ENCODE peak calls at places on chromosome 18, in eight cellular contexts. E, B, J, A, M, D, Y and Q are unnamed samples.

GRCh38 chr18:55314615-55315237 is 273.3 kb downstream of the TCF4 start:
- DNase-seq in E (no peak), B (no peak), J (no peak), A (no peak), M (no peak), D (no peak), Y (no peak), Q (no peak)

GRCh38 chr18:54801374-54801773 is 26.9 kb upstream of the RAB27B start:
- DNase-seq in E (no peak), B (no peak), J (no peak), A (no peak), M (no peak), D (no peak), Y (no peak), Q (no peak)

GRCh38 chr18:25453556-25454269 is 101.7 kb upstream of the ZNF521 start:
- DNase-seq in E (no peak), B (no peak), J (no peak), A (no peak), M (no peak), D (no peak), Y (peak), Q (no peak)

GRCh38 chr18:10536270-10536669 is 10.4 kb downstream of the NAPG start:
- DNase-seq in E (no peak), B (no peak), J (no peak), A (no peak), M (no peak), D (no peak), Y (no peak), Q (no peak)

GRCh38 chr18:48319796-48320638 is 89.2 kb downstream of the ZBTB7C start:
- DNase-seq in E (peak), B (no peak), J (peak), A (no peak), M (no peak), D (no peak), Y (peak), Q (no peak)

GRCh38 chr18:10205136-10205535 is 249.3 kb upstream of the APCDD1 start:
- DNase-seq in E (peak), B (peak), J (peak), A (no peak), M (no peak), D (no peak), Y (peak), Q (no peak)

GRCh38 chr18:42339324-42339723 is 384.3 kb downstream of the PIK3C3 start:
- DNase-seq in E (no peak), B (no peak), J (no peak), A (no peak), M (no peak), D (no peak), Y (no peak), Q (no peak)

GRCh38 chr18:9858642-9859041 is 27.1 kb upstream of the TXNDC2 start:
- DNase-seq in E (no peak), B (no peak), J (no peak), A (no peak), M (no peak), D (no peak), Y (no peak), Q (no peak)

GRCh38 chr18:64119916-64120315 is 29.0 kb downstream of the LINC00305 start:
- DNase-seq in E (no peak), B (no peak), J (no peak), A (no peak), M (no peak), D (no peak), Y (no peak), Q (no peak)

GRCh38 chr18:47755102-47755456 is 175.4 kb downstream of the SMAD2 start:
- DNase-seq in E (no peak), B (no peak), J (no peak), A (no peak), M (no peak), D (no peak), Y (no peak), Q (no peak)

GRCh38 chr18:46622451-46622850 is 34.6 kb downstream of the LOXHD1 start:
- DNase-seq in E (no peak), B (no peak), J (no peak), A (no peak), M (no peak), D (no peak), Y (no peak), Q (no peak)

GRCh38 chr18:14085770-14086458 is 46.3 kb downstream of the ZNF519 start:
- DNase-seq in E (no peak), B (no peak), J (no peak), A (no peak), M (no peak), D (no peak), Y (no peak), Q (no peak)

GRCh38 chr18:62339106-62339988 is 14.2 kb downstream of the TNFRSF11A start:
- DNase-seq in E (no peak), B (no peak), J (no peak), A (no peak), M (no peak), D (no peak), Y (peak), Q (no peak)

GRCh38 chr18:48699761-48700160 is 160.9 kb downstream of the CTIF start:
- DNase-seq in E (no peak), B (no peak), J (no peak), A (no peak), M (no peak), D (no peak), Y (no peak), Q (no peak)

GRCh38 chr18:13235326-13235937 is 16.9 kb downstream of the LDLRAD4 start:
- DNase-seq in E (no peak), B (no peak), J (no peak), A (no peak), M (no peak), D (peak), Y (no peak), Q (no peak)

GRCh38 chr18:9736942-9737813 is 29.1 kb downstream of the RAB31 start:
- DNase-seq in E (peak), B (no peak), J (no peak), A (no peak), M (no peak), D (peak), Y (no peak), Q (no peak)

GRCh38 chr18:6626457-6626856 is 103.1 kb upstream of the ARHGAP28 start:
- DNase-seq in E (no peak), B (no peak), J (no peak), A (no peak), M (no peak), D (no peak), Y (no peak), Q (no peak)
- H3K27ac ChIP-seq in E (no peak), B (no peak), J (no peak), A (no peak), M (no peak), D (no peak), Y (no peak), Q (no peak)

GRCh38 chr18:50135903-50136302 is 59.0 kb downstream of the MYO5B start:
- DNase-seq in E (no peak), B (no peak), J (no peak), A (no peak), M (no peak), D (no peak), Y (no peak), Q (no peak)

GRCh38 chr18:50143295-50143694 is 51.7 kb downstream of the MYO5B start:
- DNase-seq in E (no peak), B (no peak), J (no peak), A (no peak), M (no peak), D (no peak), Y (peak), Q (no peak)

GRCh38 chr18:50133526-50133925 is 61.4 kb downstream of the MYO5B start:
- DNase-seq in E (no peak), B (no peak), J (no peak), A (no peak), M (no peak), D (no peak), Y (no peak), Q (no peak)

GRCh38 chr18:50142441-50143120 is 52.4 kb downstream of the MYO5B start:
- DNase-seq in E (no peak), B (no peak), J (no peak), A (no peak), M (no peak), D (no peak), Y (no peak), Q (no peak)

GRCh38 chr18:50138181-50139064 is 56.5 kb downstream of the MYO5B start:
- DNase-seq in E (no peak), B (no peak), J (no peak), A (peak), M (no peak), D (no peak), Y (peak), Q (no peak)
- H3K27ac ChIP-seq in E (no peak), B (no peak), J (no peak), A (no peak), M (no peak), D (no peak), Y (no peak), Q (no peak)

DNA sequence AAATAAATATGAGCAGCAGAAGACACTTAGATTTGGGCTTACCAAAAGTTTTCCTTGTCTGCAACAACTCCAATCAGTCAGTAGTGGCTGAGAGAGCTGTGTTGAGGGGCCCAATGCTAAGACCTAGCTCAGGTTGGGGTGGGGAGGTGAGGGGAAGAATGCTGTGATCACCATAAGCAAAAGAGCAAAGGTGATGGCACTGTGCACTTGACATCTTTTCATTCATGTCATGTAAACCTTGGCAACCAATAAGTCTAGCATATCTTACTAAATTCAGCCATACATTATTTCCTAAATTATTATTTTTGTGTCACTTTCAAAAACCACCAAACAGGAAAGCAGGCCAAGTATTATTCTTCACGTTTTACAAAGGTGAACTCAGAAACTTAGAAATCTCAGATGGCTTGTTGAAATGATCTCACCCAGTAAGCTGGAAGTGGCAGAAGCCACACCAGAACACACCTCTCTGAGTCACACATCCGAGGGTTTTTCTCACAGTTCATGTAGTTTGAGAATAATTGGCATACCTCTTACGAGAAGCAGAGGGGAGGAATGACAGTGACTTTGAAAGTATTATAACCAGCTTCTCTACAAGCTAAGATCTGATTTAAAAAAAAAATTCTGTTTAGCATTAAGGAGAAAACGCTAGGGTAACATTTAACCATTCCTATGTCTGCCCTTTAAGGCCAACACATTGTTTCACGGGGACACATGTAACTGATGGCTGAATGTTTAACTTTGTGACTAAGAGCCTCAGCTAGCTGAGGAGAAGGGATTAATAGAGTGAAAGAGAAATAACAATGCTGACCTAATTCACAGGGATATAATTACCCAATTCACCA is 43.3 kb upstream of the SETBP1 start:
- DNase-seq in E (no peak), B (no peak), J (no peak), A (no peak), M (no peak), D (no peak), Y (no peak), Q (no peak)
- H3K27ac ChIP-seq in E (no peak), B (no peak), J (no peak), A (no peak), M (no peak), D (no peak), Y (no peak), Q (no peak)

GRCh38 chr18:26640541-26640940 is 92.2 kb upstream of the KCTD1 start:
- DNase-seq in E (no peak), B (no peak), J (no peak), A (no peak), M (no peak), D (no peak), Y (no peak), Q (no peak)
- H3K27ac ChIP-seq in E (no peak), B (no peak), J (no peak), A (no peak), M (no peak), D (no peak), Y (no peak), Q (no peak)

GRCh38 chr18:3233433-3234168 is 13.8 kb upstream of the MYOM1 start:
- DNase-seq in E (no peak), B (no peak), J (no peak), A (no peak), M (no peak), D (no peak), Y (no peak), Q (no peak)

GRCh38 chr18:3236470-3236869 is 11.1 kb upstream of the MYL12A start:
- DNase-seq in E (no peak), B (no peak), J (no peak), A (no peak), M (no peak), D (no peak), Y (no peak), Q (no peak)

GRCh38 chr18:3235846-3236245 is 11.8 kb upstream of the MYL12A start:
- DNase-seq in E (no peak), B (no peak), J (no peak), A (no peak), M (no peak), D (no peak), Y (no peak), Q (no peak)

GRCh38 chr18:3234457-3234856 is 13.1 kb upstream of the MYL12A start:
- DNase-seq in E (no peak), B (no peak), J (no peak), A (no peak), M (no peak), D (no peak), Y (no peak), Q (no peak)

GRCh38 chr18:3238742-3239141 is 8.9 kb upstream of the MYL12A start:
- DNase-seq in E (no peak), B (no peak), J (no peak), A (no peak), M (no peak), D (no peak), Y (no peak), Q (no peak)
- H3K27ac ChIP-seq in E (no peak), B (no peak), J (no peak), A (no peak), M (no peak), D (no peak), Y (no peak), Q (no peak)

DNA sequence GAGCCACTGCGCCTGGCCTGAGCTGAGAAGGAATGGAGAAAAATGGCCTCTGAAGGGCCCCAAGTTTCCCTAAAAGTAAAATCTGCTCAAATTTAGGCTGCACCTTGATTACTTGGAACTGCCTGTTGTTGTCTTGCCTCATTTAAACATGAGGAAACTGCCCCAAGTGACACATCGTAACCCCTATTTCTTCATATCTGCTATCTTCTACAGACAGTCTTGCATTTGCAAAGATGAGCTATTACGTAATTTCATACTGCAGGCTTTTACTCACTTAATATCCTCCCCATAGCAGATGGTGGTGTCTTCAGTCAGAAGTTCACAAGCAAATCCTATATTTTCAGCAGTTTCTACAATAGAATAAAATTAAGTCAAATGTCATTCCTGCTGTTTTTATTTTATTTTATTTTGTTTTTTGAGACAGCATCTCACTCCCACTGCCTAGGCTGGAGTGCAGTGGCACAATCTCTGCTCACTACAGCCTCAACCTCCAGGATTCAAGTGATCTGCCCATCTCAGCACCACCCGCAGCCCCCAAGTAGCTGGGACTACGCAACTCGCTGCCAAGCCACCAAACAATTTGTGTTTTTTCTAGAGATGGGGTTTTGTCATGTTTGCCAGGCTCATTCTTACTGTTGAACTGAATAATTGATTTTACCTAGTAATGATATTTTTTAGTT is 45.3 kb upstream of the NARS1 start:
- DNase-seq in E (no peak), B (no peak), J (no peak), A (no peak), M (no peak), D (no peak), Y (peak), Q (no peak)
- H3K27ac ChIP-seq in E (no peak), B (no peak), J (no peak), A (peak), M (no peak), D (no peak), Y (no peak), Q (no peak)

DNA sequence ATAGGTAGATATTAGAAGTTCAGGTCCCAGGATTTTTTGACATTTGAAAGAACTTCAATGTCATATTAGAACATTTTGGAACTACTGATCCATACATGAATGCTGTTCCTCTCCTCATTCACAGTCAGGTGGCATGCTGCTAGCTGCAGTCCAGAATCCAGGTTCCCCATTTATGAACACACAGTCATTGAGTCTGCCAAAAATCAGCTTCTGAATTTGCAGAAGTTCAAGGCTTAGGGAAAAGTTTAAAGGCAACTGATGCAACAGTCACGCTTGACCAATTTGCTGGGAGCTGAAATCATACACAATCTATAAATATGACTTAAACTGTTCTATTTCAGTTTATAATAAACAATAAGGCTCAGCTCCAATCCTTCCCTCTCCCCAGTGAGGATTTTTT is 17.3 kb upstream of the TTR start:
- DNase-seq in E (no peak), B (no peak), J (no peak), A (no peak), M (no peak), D (no peak), Y (no peak), Q (no peak)
- H3K27ac ChIP-seq in E (no peak), B (no peak), J (no peak), A (no peak), M (no peak), D (no peak), Y (no peak), Q (no peak)

GRCh38 chr18:8706981-8707940 is 1.9 kb downstream of the MTCL1 start:
- DNase-seq in E (peak), B (peak), J (peak), A (peak), M (peak), D (peak), Y (peak), Q (no peak)

GRCh38 chr18:8705941-8706544 is 687 bp downstream of the MTCL1 start:
- DNase-seq in E (peak), B (peak), J (peak), A (peak), M (peak), D (no peak), Y (peak), Q (no peak)

GRCh38 chr18:8705280-8705940 is at the start of gene MTCL1:
- DNase-seq in E (peak), B (no peak), J (peak), A (peak), M (peak), D (peak), Y (peak), Q (no peak)

GRCh38 chr18:8707946-8708345 is 2.6 kb downstream of the MTCL1 start:
- DNase-seq in E (no peak), B (no peak), J (no peak), A (no peak), M (no peak), D (no peak), Y (no peak), Q (no peak)

DNA sequence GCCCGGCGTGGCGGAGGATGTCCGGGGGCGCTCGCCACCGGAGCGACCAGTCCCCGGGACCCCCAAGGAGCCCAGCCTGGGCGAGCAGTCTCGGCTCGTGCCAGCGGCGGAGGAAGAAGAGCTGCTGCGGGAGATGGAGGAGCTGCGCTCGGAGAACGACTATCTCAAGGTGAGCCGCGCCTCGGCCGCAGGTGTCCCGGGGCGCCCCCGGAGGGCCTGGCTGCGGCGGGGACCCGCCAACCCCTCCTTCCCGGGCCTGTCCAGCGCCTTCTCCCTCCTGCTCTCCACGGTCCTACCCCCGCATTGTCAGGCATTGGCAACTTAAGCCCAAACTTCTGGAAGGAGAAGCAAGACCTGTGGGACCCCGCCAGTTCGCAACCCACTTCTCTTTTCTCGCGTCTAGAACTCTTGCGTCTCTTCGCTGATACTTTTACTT is 1.2 kb downstream of the MTCL1 start:
- DNase-seq in E (no peak), B (peak), J (peak), A (peak), M (peak), D (no peak), Y (no peak), Q (no peak)
- H3K27ac ChIP-seq in E (no peak), B (peak), J (peak), A (no peak), M (no peak), D (peak), Y (no peak), Q (no peak)

GRCh38 chr18:21901423-21901822 is 160.8 kb downstream of the MIB1 start:
- DNase-seq in E (no peak), B (no peak), J (no peak), A (no peak), M (no peak), D (no peak), Y (no peak), Q (no peak)

GRCh38 chr18:21904856-21905255 is 164.3 kb downstream of the MIB1 start:
- DNase-seq in E (peak), B (no peak), J (no peak), A (no peak), M (no peak), D (no peak), Y (peak), Q (no peak)

GRCh38 chr18:21907451-21907850 is 166.9 kb downstream of the MIB1 start:
- DNase-seq in E (no peak), B (no peak), J (no peak), A (no peak), M (no peak), D (no peak), Y (no peak), Q (no peak)

GRCh38 chr18:21900594-21901352 is 160.2 kb downstream of the MIB1 start:
- DNase-seq in E (no peak), B (no peak), J (no peak), A (no peak), M (no peak), D (no peak), Y (no peak), Q (no peak)

DNA sequence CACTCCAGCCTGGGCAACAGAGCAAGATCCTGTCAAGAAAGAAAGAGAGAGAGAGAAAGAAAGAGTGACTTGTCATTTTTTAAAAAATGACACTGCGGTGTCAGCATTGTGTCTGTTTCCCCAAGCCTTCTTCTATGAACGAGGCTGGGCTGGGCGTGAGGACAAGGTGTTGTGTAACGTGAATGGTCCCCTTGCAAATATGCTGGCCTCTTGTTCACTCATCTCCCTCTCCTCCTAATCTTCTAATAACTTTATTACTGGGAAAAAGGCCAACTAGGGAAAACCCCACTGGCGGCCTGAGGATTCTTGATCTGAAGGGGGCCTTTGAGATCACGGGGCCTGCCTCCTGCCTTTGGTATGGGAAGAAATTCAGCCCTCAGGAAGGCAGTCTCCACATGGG is 163.1 kb downstream of the MIB1 start:
- DNase-seq in E (no peak), B (no peak), J (no peak), A (no peak), M (no peak), D (no peak), Y (peak), Q (no peak)
- H3K27ac ChIP-seq in E (no peak), B (no peak), J (no peak), A (no peak), M (no peak), D (no peak), Y (no peak), Q (no peak)